ENCODE peak calls at places on chromosomes 16 and 17, in seven cellular contexts. C, P, X, T, U, W and D are unnamed samples.

GRCh38 chr17:58667934-58668597 is 23.8 kb downstream of the TEX14 start:
- DNase-seq in W (no peak), U (no peak), X (peak; percentile 29), T (no peak), C (no peak), P (no peak), D (no peak)

GRCh38 chr17:35630530-35631148 is 43.5 kb downstream of the AP2B1 start:
- DNase-seq in C (peak; percentile 21), U (peak; percentile 79), X (peak; percentile 82), T (no peak), W (no peak), P (peak; percentile 27), D (peak; percentile 83)

GRCh38 chr17:44043326-44043725 is 23.1 kb downstream of the LSM12 start:
- DNase-seq in T (no peak), X (peak; percentile 83), C (peak; percentile 84), W (no peak), P (no peak), U (no peak), D (no peak)

GRCh38 chr16:58306327-58306726 is 11.5 kb upstream of the PRSS54 start:
- DNase-seq in W (no peak), C (peak; percentile 45), P (peak; percentile 26), X (peak; percentile 38), U (peak; percentile 30), T (no peak), D (peak; percentile 6)

GRCh38 chr17:78737332-78737731 is 44.7 kb downstream of the CYTH1 start:
- DNase-seq in X (peak; percentile 90), C (peak; percentile 84), T (no peak), P (no peak), W (no peak), U (peak; percentile 62), D (peak; percentile 75)

GRCh38 chr17:68122587-68122986 is 87.1 kb downstream of the KPNA2 start:
- DNase-seq in W (no peak), X (no peak), C (no peak), P (no peak), T (no peak), U (no peak), D (no peak)

GRCh38 chr17:69501591-69502468 is 87.3 kb downstream of the MAP2K6 start:
- DNase-seq in C (peak; percentile 99), W (no peak), U (peak; percentile 59), X (peak; percentile 68), T (peak; percentile 27), P (no peak), D (peak; percentile 78)

GRCh38 chr17:80119839-80120238 is 18.5 kb downstream of the GAA start:
- DNase-seq in W (no peak), C (no peak), X (no peak), U (no peak), T (no peak), P (no peak), D (no peak)

GRCh38 chr17:50303051-50303450 is 28.8 kb downstream of the TMEM92 start:
- DNase-seq in W (no peak), C (no peak), T (peak; percentile 26), P (no peak), X (no peak), U (no peak), D (no peak)

GRCh38 chr16:67471758-67472384 is 9.1 kb downstream of the ATP6V0D1 start:
- DNase-seq in C (no peak), U (no peak), P (no peak), W (no peak), T (no peak), X (no peak), D (no peak)

GRCh38 chr17:56595831-56596740 is 2.6 kb downstream of the NOG start:
- DNase-seq in P (no peak), X (peak; percentile 50), U (no peak), C (no peak), W (no peak), T (peak; percentile 59), D (no peak)
- TF ChIP-seq EZH2 in P (no peak), X (peak; percentile 51), U (peak; percentile 86), C (no peak), W (no peak), T (no peak), D (no peak)

DNA sequence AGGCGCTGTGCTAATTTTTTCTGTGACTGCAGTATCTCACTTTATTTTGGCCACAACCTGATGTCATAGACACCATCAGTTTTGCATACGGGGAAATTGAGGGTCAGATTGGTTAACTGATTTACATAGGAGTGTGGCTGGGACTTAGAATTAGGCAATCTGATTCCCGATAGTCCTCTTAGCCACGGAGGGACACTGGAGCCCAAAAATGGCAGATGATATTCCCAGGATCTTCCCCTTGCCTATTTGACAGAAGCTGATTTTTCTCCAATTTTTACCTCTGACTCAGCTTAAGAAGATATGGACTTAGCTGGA is 1.3 kb downstream of the CPD start:
- DNase-seq in T (peak; percentile 25), W (no peak), X (peak; percentile 52), U (peak; percentile 15), P (no peak), C (no peak), D (peak; percentile 20)
- H2AFZ ChIP-seq in T (no peak overlapping the region), W (no peak overlapping the region), X (peak overlapping the region; percentile 99), U (no peak overlapping the region), P (no peak overlapping the region), C (no peak overlapping the region), D (no peak overlapping the region)

DNA sequence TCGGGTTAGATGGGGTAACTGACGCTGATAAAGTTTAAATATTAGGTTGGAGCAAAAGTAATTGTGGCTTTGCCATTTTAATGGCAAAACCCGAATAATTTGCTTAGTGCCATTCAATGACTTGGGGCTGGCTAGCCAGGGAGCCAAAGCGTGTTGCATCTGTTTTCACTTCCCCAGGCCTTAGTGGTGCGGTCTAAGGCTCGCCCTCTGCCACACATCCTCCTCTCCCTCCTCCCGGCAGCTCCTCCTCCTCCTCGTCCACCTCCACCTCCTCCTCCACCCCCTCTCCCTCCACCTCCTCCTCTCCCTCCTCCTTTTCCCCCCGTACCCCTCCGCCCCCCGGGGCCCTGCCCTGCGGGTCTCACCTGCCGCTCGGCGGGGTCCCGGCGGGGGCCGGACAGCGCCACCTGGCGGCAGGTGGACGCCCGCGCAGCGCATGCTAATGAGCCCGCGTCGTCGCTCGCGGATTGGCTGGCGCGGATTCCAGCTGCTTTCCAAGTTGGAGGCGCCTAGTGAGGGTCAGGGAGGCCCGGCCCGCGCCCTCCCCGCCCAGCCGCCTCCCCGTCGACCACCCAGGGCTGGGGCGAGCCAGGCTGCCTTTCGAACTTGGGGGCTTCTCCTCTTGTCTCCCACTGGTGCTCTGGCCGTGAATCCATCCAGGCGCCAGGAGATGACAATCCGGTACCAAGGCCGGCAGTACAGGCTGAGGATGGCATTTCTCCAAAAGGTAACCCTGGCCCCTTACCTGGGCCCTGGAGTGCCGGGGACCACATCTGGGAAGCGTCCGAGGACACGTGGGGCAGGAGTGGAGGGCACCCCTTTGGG is 36.6 kb upstream of the RGS9 start:
- DNase-seq in P (peak; percentile 70), U (peak; percentile 66), C (peak; percentile 62), X (peak; percentile 82), T (peak; percentile 92), W (peak; percentile 63), D (peak; percentile 39)
- H3K9ac ChIP-seq in P (peak overlapping the region; percentile 64), U (peak overlapping the region; percentile 46), C (no peak overlapping the region), X (peak overlapping the region; percentile 49), T (no peak overlapping the region), W (peak overlapping the region; percentile 13), D (peak overlapping the region; percentile 55)

GRCh38 chr16:66169817-66170216 is 196.7 kb upstream of the CDH5 start:
- DNase-seq in U (no peak), P (no peak), X (no peak), W (no peak), C (no peak), T (no peak), D (no peak)
- TF ChIP-seq EZH2 in U (no peak), P (no peak), X (no peak), W (no peak), C (no peak), T (no peak), D (no peak)

DNA sequence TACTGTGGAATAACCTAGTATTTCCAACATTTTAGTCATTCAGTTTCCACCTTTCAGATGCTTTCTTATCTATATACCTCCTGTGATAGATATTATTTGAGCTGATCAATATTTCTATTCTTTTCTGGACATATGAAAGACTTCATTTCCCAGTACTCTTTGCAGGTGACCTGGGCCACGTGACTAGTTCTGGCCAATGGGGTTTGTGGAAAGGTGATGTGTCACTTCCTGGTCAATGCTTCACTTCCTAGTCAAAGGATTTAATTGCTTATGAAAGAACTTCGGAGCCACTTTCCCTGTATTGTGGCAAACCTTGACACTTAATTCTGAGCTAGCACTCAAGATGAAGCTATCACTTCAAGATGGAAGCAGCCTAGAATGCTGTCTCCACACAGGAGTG is 248.9 kb upstream of the FOXF1 start:
- DNase-seq in T (no peak), U (peak; percentile 16), X (peak; percentile 26), W (no peak), P (peak; percentile 81), C (peak; percentile 23), D (no peak)
- H2AFZ ChIP-seq in T (no peak overlapping the region), U (peak overlapping the region; percentile 59), X (peak overlapping the region; percentile 36), W (no peak overlapping the region), P (peak overlapping the region; percentile 11), C (no peak overlapping the region), D (no peak overlapping the region)

DNA sequence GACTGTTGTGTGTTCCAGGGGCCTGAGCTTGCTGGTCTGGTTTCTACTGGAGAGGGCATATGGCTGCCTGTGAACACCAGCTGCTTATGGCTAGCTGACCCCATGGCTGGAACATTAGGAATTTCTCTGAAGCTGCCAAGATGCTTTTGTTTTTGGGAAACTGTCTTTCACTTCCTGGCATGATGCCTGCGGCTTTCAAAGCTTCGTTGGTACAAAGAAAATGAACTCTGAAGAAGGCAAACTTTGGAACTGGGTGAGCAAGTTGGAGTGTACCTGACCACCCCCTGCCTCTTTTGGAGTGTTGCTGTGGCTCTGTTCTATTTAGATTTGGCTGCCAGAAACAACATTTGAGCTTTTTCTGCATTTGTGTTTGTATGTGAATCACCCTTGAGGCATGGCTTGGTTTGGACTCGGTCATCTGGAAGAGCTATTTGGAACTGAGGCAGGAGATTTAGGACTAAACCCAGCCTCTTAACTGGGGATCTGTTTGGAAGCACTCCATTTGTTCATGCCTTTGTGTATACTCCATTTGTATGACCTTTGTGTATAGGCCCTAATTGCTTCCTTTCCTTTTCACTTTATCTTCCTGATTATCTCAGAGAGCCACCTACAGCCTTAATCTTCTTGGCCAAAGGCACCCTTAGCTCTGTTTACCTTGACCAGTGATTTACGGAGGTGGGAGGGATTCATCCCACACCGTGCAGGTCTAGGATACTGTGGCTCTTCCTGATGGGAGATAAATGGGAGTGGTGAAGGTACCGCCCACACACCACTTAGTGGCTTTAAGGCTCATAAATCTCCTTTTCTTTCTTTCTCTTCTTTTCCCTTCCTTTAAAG is 7.2 kb upstream of the CPHXL start:
- DNase-seq in T (peak; percentile 64), P (no peak), W (no peak), C (peak; percentile 92), U (no peak), X (peak; percentile 78), D (peak; percentile 98)
- H3K9ac ChIP-seq in T (no peak overlapping the region), P (no peak overlapping the region), W (no peak overlapping the region), C (no peak overlapping the region), U (no peak overlapping the region), X (no peak overlapping the region), D (no peak overlapping the region)

DNA sequence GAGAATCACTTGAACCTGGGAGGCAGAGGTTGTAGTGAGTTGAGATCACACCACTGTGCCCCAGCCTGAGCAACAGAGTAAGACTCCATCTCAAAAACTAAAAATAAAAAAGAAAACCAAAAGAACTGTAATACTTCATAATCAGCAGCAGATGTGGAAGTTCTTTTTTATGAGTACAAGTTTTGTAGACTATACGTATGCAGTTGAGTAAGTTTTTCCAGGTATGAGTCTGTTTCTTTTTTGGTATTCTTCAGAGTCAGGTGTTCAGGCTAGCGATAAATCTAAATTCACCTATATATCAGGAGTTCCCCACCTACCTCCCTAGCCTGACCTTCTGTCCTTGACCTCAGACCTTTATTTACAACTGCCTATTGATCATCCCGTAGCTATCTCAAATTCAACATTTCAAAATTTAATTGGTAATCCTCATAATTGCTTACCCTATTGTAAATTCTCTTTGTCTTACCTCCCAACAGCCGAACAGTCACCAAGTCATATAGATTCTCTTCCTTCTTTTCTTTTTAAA is 10.7 kb downstream of the DCTN5 start:
- DNase-seq in P (no peak), W (no peak), X (no peak), U (no peak), T (no peak), C (no peak), D (no peak)
- TF ChIP-seq EZH2 in P (no peak), W (no peak), X (no peak), U (no peak), T (no peak), C (no peak), D (no peak)